ENCODE peak calls at places on chromosomes 5 and 9, in nine cellular contexts. Y is psoas muscle; L is GM20000; I is stimulated activated CD4-positive, alpha-beta T cell treated with anti-CD3 and anti-CD28 coated beads, Interleukin-2, amount 100 ng/mL, for 24 hours; U is activated CD4-positive, CD25-positive, alpha-beta regulatory T cell; E is stimulated activated CD8-positive, alpha-beta memory T cell treated with anti-CD3 and anti-CD28 coated beads, Interleukin-15, amount 100 ng/mL, for 24 hours; B is RPMI8226; H is globus pallidus; G is effector memory CD8-positive, alpha-beta T cell. J is an unnamed sample.

GRCh38 chr5:178589180-178590140 is 733 bp downstream of the COL23A1 start:
- DNase-seq in I (peak; percentile 27), E (no peak), H (peak; percentile 13), Y (peak; percentile 68), G (no peak), U (no peak), L (no peak), B (peak; percentile 9), J (no peak)

GRCh38 chr9:136437839-136438547 is 1.7 kb downstream of the INPP5E start:
- DNase-seq in E (no peak), Y (no peak), I (no peak), B (no peak), U (no peak), G (no peak), H (no peak), L (no peak), J (no peak)

GRCh38 chr9:131630206-131630831 is 85.0 kb downstream of the PRRT1B start:
- DNase-seq in I (peak; percentile 19), L (peak; percentile 61), Y (no peak), H (no peak), U (no peak), G (no peak), B (no peak), E (no peak), J (no peak)

GRCh38 chr5:66818935-66819328 is 222.7 kb downstream of the MAST4 start:
- DNase-seq in L (no peak), Y (no peak), G (no peak), B (no peak), E (no peak), U (no peak), I (no peak), H (no peak), J (no peak)

GRCh38 chr5:72525816-72526215 is 18.6 kb upstream of the ZNF366 start:
- DNase-seq in I (no peak), Y (no peak), L (no peak), G (no peak), B (no peak), U (no peak), E (no peak), H (no peak), J (no peak)

GRCh38 chr5:123036391-123037103 is at the start of gene PPIC:
- DNase-seq in U (no peak), Y (peak; percentile 93), B (no peak), I (peak; percentile 41), H (peak; percentile 33), G (no peak), E (no peak), L (peak; percentile 69), J (no peak)

GRCh38 chr5:148842161-148842560 is 15.8 kb downstream of the ADRB2 start:
- DNase-seq in Y (no peak), L (no peak), U (no peak), H (no peak), E (no peak), B (no peak), I (no peak), G (no peak), J (no peak)

GRCh38 chr9:121283856-121284732 is 16.1 kb downstream of the GSN start:
- DNase-seq in H (peak; percentile 31), E (no peak), G (no peak), L (no peak), I (no peak), Y (peak; percentile 46), U (no peak), B (peak; percentile 42), J (no peak)

GRCh38 chr5:139848508-139849100 is 53.0 kb downstream of the PSD2 start:
- DNase-seq in I (peak; percentile 38), L (no peak), G (peak; percentile 21), Y (no peak), B (no peak), H (no peak), U (no peak), E (no peak), J (no peak)

GRCh38 chr9:78144663-78145377 is 91.1 kb upstream of the CEP78 start:
- DNase-seq in E (no peak), L (no peak), Y (no peak), U (no peak), G (no peak), H (peak; percentile 57), I (no peak), B (no peak), J (no peak)